ENCODE peak calls at places on chromosomes 6 and 20, in ten cellular contexts. J is transverse colon, U is prostate gland, L is suprapubic skin, F is HCT116, S is spleen, A is H1, D is stomach, C is sigmoid colon, B is K562. Y is an unnamed sample.

GRCh38 chr6:117880824-117881223 is 26.2 kb upstream of the SLC35F1 start:
- DNase-seq in J (no peak), U (no peak), L (no peak), F (no peak), S (no peak), A (no peak), D (no peak), C (no peak), B (no peak), Y (no peak)

GRCh38 chr6:165659945-165660862 is 2.8 kb downstream of the PDE10A start:
- DNase-seq in J (no peak), U (no peak), L (no peak), F (no peak), S (no peak), A (no peak), D (no peak), C (no peak), B (no peak), Y (peak; percentile 78)

GRCh38 chr6:108294787-108295625 is at the start of gene AFG1L:
- DNase-seq in J (peak; percentile 94), U (peak; percentile 92), L (peak; percentile 96), F (peak; percentile 76), S (peak; percentile 98), A (peak; percentile 79), D (peak; percentile 94), C (peak; percentile 94), B (peak; percentile 92), Y (peak; percentile 97)

GRCh38 chr20:62583424-62583920 is 58.8 kb upstream of the SLCO4A1 start:
- DNase-seq in J (no peak), U (no peak), L (no peak), F (no peak), S (no peak), A (no peak), D (no peak), C (peak; percentile 78), B (no peak), Y (no peak)

GRCh38 chr6:43768983-43769525 is 957 bp upstream of the VEGFA start:
- DNase-seq in J (no peak), U (no peak), L (no peak), F (no peak), S (peak; percentile 70), A (no peak), D (no peak), C (peak; percentile 80), B (no peak), Y (no peak)

GRCh38 chr6:100512203-100512862 is 47.6 kb upstream of the SIM1 start:
- DNase-seq in J (no peak), U (no peak), L (no peak), F (no peak), S (no peak), A (no peak), D (no peak), C (no peak), B (no peak), Y (no peak)

GRCh38 chr6:117951783-117952182 is 44.7 kb downstream of the SLC35F1 start:
- DNase-seq in J (no peak), U (no peak), L (no peak), F (no peak), S (no peak), A (peak; percentile 81), D (no peak), C (no peak), B (no peak), Y (no peak)

GRCh38 chr6:161029195-161029809 is 37.7 kb downstream of the MAP3K4 start:
- DNase-seq in J (no peak), U (no peak), L (no peak), F (no peak), S (no peak), A (no peak), D (no peak), C (no peak), B (no peak), Y (no peak)

GRCh38 chr20:25044261-25044560 is 13.7 kb downstream of the ACSS1 start:
- DNase-seq in J (no peak), U (no peak), L (no peak), F (no peak), S (no peak), A (no peak), D (no peak), C (peak; percentile 60), B (no peak), Y (no peak)
- H3K27ac ChIP-seq in J (no peak overlapping the region), U (no peak overlapping the region), L (no peak overlapping the region), F (no peak overlapping the region), S (peak overlapping the region; percentile 94), A (no peak overlapping the region), D (peak overlapping the region; percentile 81), C (peak overlapping the region; percentile 93), B (no peak overlapping the region), Y (no peak overlapping the region)

GRCh38 chr6:33789550-33789895 is 593 bp upstream of the LEMD2 start:
- DNase-seq in J (no peak), U (no peak), L (no peak), F (no peak), S (peak; percentile 81), A (no peak), D (no peak), C (no peak), B (no peak), Y (no peak)

GRCh38 chr6:33788694-33789549 is at the start of gene LEMD2:
- DNase-seq in J (peak; percentile 95), U (peak; percentile 87), L (peak; percentile 96), F (peak; percentile 84), S (peak; percentile 98), A (peak; percentile 71), D (peak; percentile 94), C (peak; percentile 97), B (peak; percentile 96), Y (peak; percentile 98)

GRCh38 chr6:33787336-33787953 is 1.5 kb downstream of the LEMD2 start:
- DNase-seq in J (no peak), U (peak; percentile 33), L (no peak), F (no peak), S (no peak), A (no peak), D (no peak), C (no peak), B (no peak), Y (no peak)

GRCh38 chr6:33786736-33787135 is 2.2 kb downstream of the LEMD2 start:
- DNase-seq in J (no peak), U (no peak), L (no peak), F (no peak), S (no peak), A (no peak), D (no peak), C (no peak), B (no peak), Y (no peak)

DNA sequence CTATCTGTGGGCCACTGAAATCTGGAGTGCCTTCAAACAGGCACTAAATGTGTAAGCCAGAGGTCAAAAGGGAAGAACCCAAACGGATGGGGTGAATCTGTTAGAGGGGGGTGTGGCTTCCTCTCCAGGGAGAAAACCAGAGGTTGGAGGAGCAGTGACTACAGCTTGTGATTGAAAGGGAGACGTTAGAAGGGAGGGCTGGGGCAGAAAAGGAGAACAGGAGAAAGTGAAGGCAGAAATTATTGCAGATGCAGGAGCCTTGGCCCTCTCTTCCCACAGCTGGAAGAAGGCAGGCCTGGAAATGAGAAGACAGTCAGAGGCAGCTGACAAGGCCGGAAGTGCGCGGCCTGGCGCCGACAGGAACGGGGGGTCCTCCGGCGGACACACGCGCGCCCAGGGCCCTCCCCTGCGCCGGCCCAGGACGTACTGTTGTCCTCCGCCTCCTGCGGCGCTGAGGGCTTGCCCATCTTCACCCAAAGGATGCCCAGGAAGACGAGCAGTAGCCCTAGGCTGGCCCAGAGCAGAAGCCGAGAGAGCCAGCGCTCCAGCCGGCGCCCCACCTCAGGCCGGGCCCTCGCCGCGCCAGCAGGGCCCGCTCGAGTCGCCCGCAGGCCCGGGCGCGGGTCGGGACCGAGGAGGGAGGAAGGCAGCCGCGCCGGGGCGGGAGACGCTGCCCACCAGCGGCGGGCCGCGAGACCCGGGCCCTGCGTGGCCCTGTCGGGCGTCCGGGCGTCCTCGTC is 806 bp downstream of the LEMD2 start:
- DNase-seq in J (peak; percentile 77), U (peak; percentile 55), L (peak; percentile 85), F (peak; percentile 23), S (peak; percentile 94), A (no peak), D (peak; percentile 65), C (peak; percentile 95), B (peak; percentile 79), Y (peak; percentile 93)
- TF ChIP-seq POLR2A in J (peak; percentile 60), U (peak; percentile 54), L (no peak), F (peak; percentile 43), S (no peak), A (no peak), D (no peak), C (no peak), B (peak; percentile 66), Y (peak; percentile 68)

DNA sequence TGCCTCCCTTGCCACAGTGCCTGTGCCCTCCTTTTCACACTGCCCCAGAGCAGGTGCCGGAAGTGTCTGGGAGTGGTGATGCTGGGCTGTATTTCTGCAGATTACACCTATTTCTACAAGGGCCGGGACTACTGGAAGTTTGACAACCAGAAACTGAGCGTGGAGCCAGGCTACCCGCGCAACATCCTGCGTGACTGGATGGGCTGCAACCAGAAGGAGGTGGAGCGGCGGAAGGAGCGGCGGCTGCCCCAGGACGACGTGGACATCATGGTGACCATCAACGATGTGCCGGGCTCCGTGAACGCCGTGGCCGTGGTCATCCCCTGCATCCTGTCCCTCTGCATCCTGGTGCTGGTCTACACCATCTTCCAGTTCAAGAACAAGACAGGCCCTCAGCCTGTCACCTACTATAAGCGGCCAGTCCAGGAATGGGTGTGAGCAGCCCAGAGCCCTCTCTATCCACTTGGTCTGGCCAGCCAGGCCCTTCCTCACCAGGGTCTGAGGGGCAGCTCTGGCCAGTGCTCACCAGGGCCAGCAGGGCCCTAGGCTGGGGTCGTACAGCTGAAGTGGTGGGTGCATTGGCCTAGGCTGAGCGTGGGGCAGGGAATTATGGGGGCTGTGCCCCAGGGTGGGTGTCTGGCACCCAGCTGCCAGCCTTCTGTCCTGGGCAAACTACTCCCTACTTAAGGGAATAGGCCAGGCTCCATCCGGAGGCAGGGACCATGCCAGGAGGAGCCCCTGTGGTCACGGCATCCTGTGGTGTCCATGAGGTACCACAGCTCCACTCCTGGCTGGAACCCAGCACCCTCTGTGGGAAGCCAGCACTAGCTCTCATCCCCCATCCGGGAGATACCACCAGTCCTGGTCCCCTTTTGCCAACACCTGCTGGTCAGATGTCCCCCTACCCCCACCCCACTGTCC is 3.5 kb downstream of the MMP24OS start:
- DNase-seq in J (no peak), U (no peak), L (no peak), F (no peak), S (no peak), A (no peak), D (no peak), C (no peak), B (no peak), Y (no peak)
- TF ChIP-seq POLR2AphosphoS5 in J (no peak), U (no peak), L (no peak), F (no peak), S (peak; percentile 53), A (peak; percentile 34), D (no peak), C (no peak), B (no peak), Y (no peak)

GRCh38 chr20:9053108-9053507 is 15.8 kb upstream of the PLCB4 start:
- DNase-seq in J (no peak), U (no peak), L (no peak), F (no peak), S (no peak), A (no peak), D (no peak), C (no peak), B (no peak), Y (no peak)

GRCh38 chr20:9052136-9052535 is 16.8 kb upstream of the PLCB4 start:
- DNase-seq in J (no peak), U (no peak), L (no peak), F (peak; percentile 19), S (no peak), A (no peak), D (no peak), C (no peak), B (no peak), Y (no peak)

GRCh38 chr20:9054176-9054575 is 14.7 kb upstream of the PLCB4 start:
- DNase-seq in J (no peak), U (no peak), L (no peak), F (no peak), S (no peak), A (no peak), D (no peak), C (no peak), B (no peak), Y (no peak)

GRCh38 chr20:9051508-9051907 is 17.4 kb upstream of the PLCB4 start:
- DNase-seq in J (no peak), U (no peak), L (no peak), F (peak; percentile 86), S (no peak), A (no peak), D (no peak), C (no peak), B (peak; percentile 14), Y (no peak)
- H3K27ac ChIP-seq in J (no peak overlapping the region), U (no peak overlapping the region), L (no peak overlapping the region), F (peak overlapping the region; percentile 80), S (no peak overlapping the region), A (no peak overlapping the region), D (no peak overlapping the region), C (peak overlapping the region; percentile 19), B (no peak overlapping the region), Y (peak overlapping the region; percentile 62)